ENCODE peak calls at places on chromosomes 4 and X, in seven cellular contexts. K, A, D, R, X, Z and E are unnamed samples.

GRCh38 chr4:67546971-67547370 is 1.7 kb upstream of the CENPC start:
- DNase-seq in K (no peak), A (no peak), D (no peak), R (no peak), X (no peak), Z (no peak), E (no peak)

GRCh38 chrX:39850630-39851152 is 247.1 kb downstream of the BCOR start:
- DNase-seq in K (no peak), A (peak), D (no peak), R (no peak), X (no peak), Z (no peak), E (no peak)

GRCh38 chr4:172950990-172951389 is 217.6 kb upstream of the GALNT7 start:
- DNase-seq in K (no peak), A (peak), D (no peak), R (peak), X (no peak), Z (no peak), E (no peak)

GRCh38 chr4:119692001-119692400 is 63.4 kb upstream of the PDE5A start:
- DNase-seq in K (no peak), A (no peak), D (no peak), R (no peak), X (no peak), Z (no peak), E (no peak)

GRCh38 chr4:2257361-2258001 is 4.4 kb downstream of the MXD4 start:
- DNase-seq in K (peak), A (no peak), D (no peak), R (no peak), X (no peak), Z (peak), E (peak)

GRCh38 chr4:21885241-21885640 is 63.3 kb downstream of the KCNIP4 start:
- DNase-seq in K (no peak), A (no peak), D (no peak), R (no peak), X (no peak), Z (no peak), E (no peak)

GRCh38 chrX:155216940-155217450 is 735 bp downstream of the VBP1 start:
- DNase-seq in K (no peak), A (no peak), D (no peak), R (peak), X (no peak), Z (no peak), E (no peak)

GRCh38 chr4:174358823-174359222 is 75.1 kb downstream of the CEP44 start:
- DNase-seq in K (no peak), A (no peak), D (no peak), R (no peak), X (peak), Z (no peak), E (no peak)

GRCh38 chr4:21792736-21793135 is 155.8 kb downstream of the KCNIP4 start:
- DNase-seq in K (no peak), A (no peak), D (no peak), R (no peak), X (no peak), Z (no peak), E (no peak)

GRCh38 chrX:133587071-133587470 is 171.8 kb upstream of the GPC4 start:
- DNase-seq in K (no peak), A (no peak), D (no peak), R (no peak), X (no peak), Z (no peak), E (no peak)

GRCh38 chr4:146051724-146052396 is 113.2 kb upstream of the ZNF827 start:
- DNase-seq in K (no peak), A (no peak), D (no peak), R (no peak), X (no peak), Z (no peak), E (no peak)

GRCh38 chrX:22345884-22346283 is 73.2 kb downstream of the CBLL2 start:
- DNase-seq in K (no peak), A (no peak), D (no peak), R (no peak), X (no peak), Z (no peak), E (no peak)

GRCh38 chrX:54785901-54786300 is 12.2 kb downstream of the ITIH6 start:
- DNase-seq in K (no peak), A (peak), D (peak), R (peak), X (no peak), Z (no peak), E (no peak)

GRCh38 chrX:36978886-36979285 is 29.3 kb upstream of the FAM47C start:
- DNase-seq in K (no peak), A (no peak), D (no peak), R (no peak), X (no peak), Z (no peak), E (no peak)

GRCh38 chr4:73679836-73680235 is 59.6 kb upstream of the RASSF6 start:
- DNase-seq in K (no peak), A (no peak), D (no peak), R (no peak), X (no peak), Z (no peak), E (no peak)

GRCh38 chr4:26330946-26331345 is 10.1 kb downstream of the RBPJ start:
- DNase-seq in K (no peak), A (peak), D (peak), R (peak), X (no peak), Z (no peak), E (no peak)

GRCh38 chrX:10041383-10041782 is 74.2 kb downstream of the CLDN34 start:
- DNase-seq in K (no peak), A (no peak), D (no peak), R (peak), X (no peak), Z (no peak), E (no peak)

GRCh38 chr4:53049528-53049927 is 187.4 kb downstream of the RASL11B start:
- DNase-seq in K (no peak), A (no peak), D (no peak), R (no peak), X (no peak), Z (no peak), E (no peak)

GRCh38 chr4:26475716-26476115 is 14.6 kb downstream of the CCKAR start:
- DNase-seq in K (no peak), A (no peak), D (no peak), R (no peak), X (no peak), Z (no peak), E (no peak)

GRCh38 chr4:140807491-140808257 is 51.5 kb upstream of the TBC1D9 start:
- DNase-seq in K (no peak), A (no peak), D (no peak), R (no peak), X (no peak), Z (no peak), E (no peak)

GRCh38 chr4:64718091-64718490 is 308.8 kb upstream of the TECRL start:
- DNase-seq in K (no peak), A (peak), D (no peak), R (peak), X (no peak), Z (no peak), E (no peak)

GRCh38 chrX:70169281-70169680 is 8.0 kb upstream of the DGAT2L6 start:
- DNase-seq in K (no peak), A (no peak), D (no peak), R (peak), X (no peak), Z (no peak), E (no peak)

GRCh38 chr4:55124337-55125076 is 888 bp downstream of the KDR start:
- DNase-seq in K (no peak), A (peak), D (no peak), R (peak), X (no peak), Z (peak), E (no peak)

GRCh38 chr4:55125087-55125721 is at the start of gene KDR:
- DNase-seq in K (no peak), A (peak), D (no peak), R (peak), X (no peak), Z (peak), E (peak)

GRCh38 chr4:55121246-55121645 is 4.1 kb downstream of the KDR start:
- DNase-seq in K (no peak), A (no peak), D (no peak), R (no peak), X (no peak), Z (no peak), E (no peak)

GRCh38 chr4:55123791-55124190 is 1.6 kb downstream of the KDR start:
- DNase-seq in K (no peak), A (peak), D (no peak), R (no peak), X (no peak), Z (no peak), E (no peak)

GRCh38 chr4:55122235-55122634 is 3.2 kb downstream of the KDR start:
- DNase-seq in K (no peak), A (no peak), D (peak), R (no peak), X (no peak), Z (no peak), E (no peak)
- H3K27ac ChIP-seq in K (no peak), A (no peak), D (no peak), R (no peak), X (no peak), Z (peak), E (peak)

DNA sequence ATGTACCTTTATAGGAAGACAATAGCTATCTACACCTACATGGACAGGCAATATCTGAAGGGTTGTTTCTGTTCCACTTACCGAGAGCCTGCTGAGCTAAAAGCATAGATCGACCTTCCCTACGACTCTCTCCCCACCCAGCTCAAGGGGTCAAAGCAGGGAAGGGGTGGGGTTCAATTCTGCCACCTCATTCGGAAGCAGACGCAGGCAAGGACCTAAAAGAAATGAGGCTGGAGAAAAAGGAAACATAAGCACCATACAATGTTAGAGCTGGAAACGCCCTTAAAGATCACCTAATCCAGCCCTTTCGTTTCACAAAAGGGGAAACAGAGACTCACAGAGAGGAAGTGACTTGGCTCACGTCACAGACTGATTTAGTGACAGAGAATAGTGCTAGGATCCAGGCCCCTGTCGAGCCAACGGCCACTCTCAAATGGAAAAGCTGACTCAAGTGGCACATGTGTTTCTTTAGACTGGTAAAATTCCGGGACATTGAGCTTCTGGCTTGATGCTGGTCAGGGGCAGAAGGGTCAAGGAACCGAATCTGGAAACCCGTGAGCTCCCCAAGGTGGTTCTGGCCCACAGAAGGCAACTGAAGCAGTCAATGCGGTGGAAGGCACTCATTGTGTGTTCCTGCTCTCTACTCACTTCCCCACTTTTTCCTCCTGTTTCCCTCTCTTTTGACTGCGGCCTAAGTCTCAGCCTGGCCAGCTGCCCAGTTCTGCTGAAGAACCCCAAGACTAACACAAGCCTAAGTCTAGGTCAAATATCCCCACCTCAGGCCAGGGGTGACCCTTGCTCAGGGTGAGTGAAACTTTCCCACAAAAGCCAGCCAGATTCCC is 7.5 kb downstream of the SEPTIN6 start:
- DNase-seq in K (peak), A (no peak), D (no peak), R (no peak), X (peak), Z (peak), E (no peak)
- H3K27ac ChIP-seq in K (peak), A (no peak), D (no peak), R (no peak), X (peak), Z (peak), E (peak)

DNA sequence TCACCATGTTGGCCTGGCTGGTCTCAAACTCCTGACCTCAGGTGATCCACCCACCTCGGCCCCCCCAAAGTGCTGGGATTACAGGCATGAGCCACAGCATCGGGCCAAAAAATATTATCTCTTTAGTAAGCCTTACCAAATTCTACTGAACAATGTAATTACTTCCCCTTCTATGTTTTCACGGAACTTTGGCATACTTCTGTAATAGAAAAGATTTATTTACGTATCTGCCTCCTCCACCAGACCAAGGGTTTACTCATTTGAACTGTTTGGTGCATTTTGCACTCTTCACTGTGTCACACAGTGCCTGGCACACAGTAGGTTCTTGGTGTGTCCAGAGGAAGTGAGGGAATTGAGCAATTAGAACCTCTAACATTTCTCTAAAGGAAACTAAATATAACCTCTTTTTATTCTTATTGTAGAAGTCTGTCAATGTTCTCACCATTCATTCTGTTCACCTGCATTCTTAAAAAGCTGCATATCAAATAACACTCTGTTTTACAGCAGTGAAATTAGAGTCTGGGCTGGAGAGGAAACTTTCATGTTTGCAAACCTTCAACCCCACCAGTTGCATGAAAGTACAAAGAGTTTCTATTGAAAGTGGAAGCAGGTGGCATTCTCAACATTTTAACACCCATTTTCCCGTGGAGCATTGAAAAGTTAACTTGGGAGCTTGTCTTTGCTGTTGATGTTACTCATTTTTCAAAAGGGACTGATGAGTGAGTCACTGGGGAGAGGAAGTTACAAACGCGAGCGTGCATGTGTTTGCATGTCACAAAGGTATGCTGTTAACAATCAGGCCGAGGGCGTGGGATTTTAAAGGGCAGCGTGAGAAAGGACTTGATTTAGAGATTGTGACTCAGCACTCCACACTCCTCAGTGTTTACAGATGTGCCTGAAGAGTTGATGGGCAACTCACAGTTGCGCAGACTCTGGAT is 314.1 kb downstream of the STK32B start:
- DNase-seq in K (no peak), A (peak), D (peak), R (peak), X (no peak), Z (no peak), E (no peak)
- H3K27ac ChIP-seq in K (no peak), A (no peak), D (no peak), R (no peak), X (no peak), Z (no peak), E (no peak)

GRCh38 chr4:150591284-150591874 is 9.4 kb downstream of the MAB21L2 start:
- DNase-seq in K (no peak), A (peak), D (peak), R (peak), X (no peak), Z (no peak), E (no peak)
- H3K27ac ChIP-seq in K (no peak), A (no peak), D (no peak), R (peak), X (no peak), Z (no peak), E (no peak)

GRCh38 chr4:40825014-40825838 is 75.5 kb downstream of the NSUN7 start:
- DNase-seq in K (no peak), A (no peak), D (no peak), R (no peak), X (no peak), Z (no peak), E (no peak)
- H3K27ac ChIP-seq in K (no peak), A (no peak), D (no peak), R (no peak), X (no peak), Z (no peak), E (no peak)

GRCh38 chr4:113682730-113683129 is 78.8 kb downstream of the CAMK2D start:
- DNase-seq in K (no peak), A (no peak), D (no peak), R (no peak), X (no peak), Z (no peak), E (no peak)
- H3K27ac ChIP-seq in K (peak), A (no peak), D (no peak), R (no peak), X (no peak), Z (peak), E (no peak)

DNA sequence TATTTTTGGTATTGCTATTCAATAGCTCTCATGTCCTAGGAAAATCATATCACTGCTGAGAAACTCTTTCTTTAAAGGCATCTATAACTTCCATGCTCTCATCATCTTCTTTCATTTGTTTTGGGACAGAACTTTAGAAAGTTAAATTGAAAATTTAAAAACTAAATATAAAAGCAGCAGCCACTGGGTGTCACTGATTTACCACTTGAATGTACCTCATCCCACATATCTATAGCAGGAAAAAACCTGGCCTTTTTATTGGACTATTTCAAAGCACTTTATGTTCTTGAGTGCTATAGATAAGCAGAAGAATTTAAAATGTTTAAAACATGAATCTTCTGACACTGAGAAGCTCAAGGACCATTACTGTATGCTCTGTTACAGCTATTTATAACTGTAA is 165.3 kb upstream of the TTC29 start:
- DNase-seq in K (no peak), A (no peak), D (no peak), R (no peak), X (no peak), Z (no peak), E (no peak)
- H3K27ac ChIP-seq in K (no peak), A (no peak), D (no peak), R (no peak), X (no peak), Z (no peak), E (no peak)